ENCODE peak calls at places on chromosomes 6 and 20, in seven cellular contexts. W, G, A, S, M, J and R are unnamed samples.

GRCh38 chr20:46699651-46700359 is 9.6 kb upstream of the SLC2A10 start:
- DNase-seq in W (no peak), G (no peak), A (no peak), S (no peak), M (no peak), J (peak), R (no peak)

GRCh38 chr20:49937023-49937929 is 1.1 kb downstream of the RNF114 start:
- DNase-seq in W (no peak), G (no peak), A (peak), S (peak), M (no peak), J (no peak), R (no peak)

GRCh38 chr6:150395388-150396009 is 26.7 kb downstream of the IYD start:
- DNase-seq in W (peak), G (no peak), A (no peak), S (no peak), M (peak), J (peak), R (peak)

GRCh38 chr6:109239192-109239917 is 142.9 kb downstream of the CD164 start:
- DNase-seq in W (peak), G (no peak), A (no peak), S (no peak), M (no peak), J (no peak), R (no peak)

GRCh38 chr6:21508753-21509152 is 84.8 kb upstream of the SOX4 start:
- DNase-seq in W (no peak), G (no peak), A (no peak), S (no peak), M (no peak), J (no peak), R (no peak)

GRCh38 chr20:10430000-10430466 is 4.0 kb downstream of the MKKS start:
- DNase-seq in W (no peak), G (no peak), A (no peak), S (no peak), M (no peak), J (peak), R (no peak)

GRCh38 chr6:20757761-20758160 is 223.5 kb downstream of the CDKAL1 start:
- DNase-seq in W (no peak), G (peak), A (no peak), S (no peak), M (no peak), J (no peak), R (peak)

GRCh38 chr6:90860822-90861601 is 274.1 kb upstream of the MAP3K7 start:
- DNase-seq in W (no peak), G (no peak), A (no peak), S (no peak), M (no peak), J (peak), R (no peak)

GRCh38 chr20:11890331-11891080 is 27.2 kb upstream of the BTBD3 start:
- DNase-seq in W (peak), G (peak), A (peak), S (peak), M (peak), J (peak), R (peak)

GRCh38 chr6:13486679-13487121 is 700 bp downstream of the GFOD1 start:
- DNase-seq in W (peak), G (no peak), A (peak), S (peak), M (peak), J (peak), R (peak)

GRCh38 chr6:13485923-13486557 is 1.4 kb downstream of the GFOD1 start:
- DNase-seq in W (peak), G (no peak), A (peak), S (peak), M (peak), J (peak), R (peak)

GRCh38 chr6:13485303-13485702 is 2.1 kb downstream of the GFOD1 start:
- DNase-seq in W (no peak), G (no peak), A (no peak), S (no peak), M (no peak), J (no peak), R (no peak)

GRCh38 chr6:13484827-13485226 is 2.6 kb downstream of the GFOD1 start:
- DNase-seq in W (no peak), G (no peak), A (no peak), S (no peak), M (no peak), J (no peak), R (no peak)

DNA sequence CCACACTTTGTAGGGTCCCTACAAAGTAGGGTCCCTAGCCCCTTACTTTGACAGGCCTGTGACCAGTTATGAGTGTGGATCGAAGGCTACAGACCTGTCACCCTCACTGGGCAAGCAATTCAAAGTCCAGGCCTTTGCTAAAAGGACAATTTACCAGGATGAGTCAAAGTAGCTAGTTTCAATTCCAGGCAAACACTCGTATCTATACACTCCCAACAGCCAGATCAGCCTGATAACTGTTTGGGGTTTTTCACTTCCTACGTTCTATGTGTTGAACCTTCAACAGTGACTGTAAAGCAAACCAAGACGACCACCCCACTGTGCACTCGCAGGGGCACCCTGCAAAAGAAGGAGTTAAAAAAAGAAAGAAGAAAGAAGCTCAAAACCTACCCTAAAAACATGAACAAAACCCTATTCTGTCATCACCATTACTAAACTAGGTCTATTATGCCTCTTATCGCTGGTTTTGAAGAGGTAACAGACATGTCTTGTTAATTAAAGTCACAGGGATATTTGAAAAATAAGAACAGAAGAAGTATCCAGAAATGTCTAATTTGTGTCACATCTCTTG is 3.2 kb downstream of the GFOD1 start:
- DNase-seq in W (no peak), G (no peak), A (no peak), S (no peak), M (no peak), J (no peak), R (no peak)
- H3K4me3 ChIP-seq in W (peak), G (no peak), A (no peak), S (no peak), M (no peak), J (peak), R (no peak)

GRCh38 chr6:41505084-41506049 is 40.8 kb upstream of the FOXP4 start:
- DNase-seq in W (peak), G (peak), A (peak), S (peak), M (no peak), J (peak), R (peak)
- H3K4me3 ChIP-seq in W (peak), G (peak), A (no peak), S (no peak), M (no peak), J (peak), R (peak)

GRCh38 chr6:159595173-159595572 is 97.9 kb downstream of the SOD2 start:
- DNase-seq in W (no peak), G (no peak), A (no peak), S (no peak), M (no peak), J (peak), R (peak)
- H3K4me3 ChIP-seq in W (no peak), G (no peak), A (no peak), S (no peak), M (no peak), J (no peak), R (no peak)

GRCh38 chr6:36335465-36336209 is 1.1 kb downstream of the BNIP5 start:
- DNase-seq in W (no peak), G (no peak), A (no peak), S (peak), M (no peak), J (no peak), R (no peak)

GRCh38 chr6:36334343-36334742 is 2.3 kb downstream of the BNIP5 start:
- DNase-seq in W (no peak), G (no peak), A (no peak), S (peak), M (no peak), J (no peak), R (no peak)

GRCh38 chr6:36333889-36334288 is 2.8 kb downstream of the BNIP5 start:
- DNase-seq in W (no peak), G (no peak), A (no peak), S (peak), M (no peak), J (peak), R (no peak)

GRCh38 chr6:36336210-36336588 is 489 bp downstream of the BNIP5 start:
- DNase-seq in W (no peak), G (no peak), A (no peak), S (no peak), M (no peak), J (no peak), R (no peak)

DNA sequence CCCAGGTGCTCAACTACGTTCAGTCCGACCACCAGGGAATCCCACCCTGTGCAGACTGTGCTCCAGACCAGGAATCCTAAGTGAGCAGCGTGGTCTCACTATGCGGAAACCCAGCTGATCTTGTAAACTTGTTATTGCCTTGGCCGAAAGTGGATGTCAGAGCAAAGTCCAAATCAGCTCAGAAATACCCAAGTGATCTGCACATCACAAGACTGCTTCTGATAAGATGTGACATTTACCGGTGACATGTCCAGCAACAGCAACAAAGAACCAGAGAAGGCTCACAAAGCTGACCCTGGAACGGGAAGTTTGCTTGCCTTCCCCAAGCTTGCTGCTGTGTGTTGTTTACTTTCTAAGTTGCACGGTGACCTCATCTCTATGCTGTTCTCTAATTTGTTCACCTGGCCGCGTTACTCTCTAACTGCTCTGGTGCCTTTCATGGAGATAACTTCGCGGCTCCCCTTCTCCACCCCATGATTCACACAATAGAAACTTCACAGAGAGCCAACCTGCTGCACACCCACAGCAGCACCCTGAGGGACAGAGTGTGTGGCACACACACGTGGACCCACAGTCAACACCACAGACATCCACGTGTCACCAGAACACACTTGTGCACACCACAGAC is 1.7 kb downstream of the BNIP5 start:
- DNase-seq in W (no peak), G (no peak), A (no peak), S (peak), M (no peak), J (no peak), R (no peak)
- H3K4me3 ChIP-seq in W (no peak), G (no peak), A (no peak), S (no peak), M (no peak), J (no peak), R (no peak)

GRCh38 chr6:147205690-147206600 is 1.7 kb downstream of the STXBP5 start:
- DNase-seq in W (no peak), G (no peak), A (no peak), S (no peak), M (no peak), J (peak), R (no peak)

GRCh38 chr6:147207351-147207750 is 3.1 kb downstream of the STXBP5 start:
- DNase-seq in W (no peak), G (no peak), A (no peak), S (no peak), M (no peak), J (peak), R (no peak)

GRCh38 chr6:147209762-147210449 is 5.7 kb downstream of the STXBP5 start:
- DNase-seq in W (no peak), G (no peak), A (no peak), S (no peak), M (no peak), J (no peak), R (no peak)

GRCh38 chr6:147204843-147205311 is 660 bp downstream of the STXBP5 start:
- DNase-seq in W (no peak), G (no peak), A (no peak), S (no peak), M (no peak), J (no peak), R (no peak)

GRCh38 chr6:147207851-147208754 is 3.9 kb downstream of the STXBP5 start:
- DNase-seq in W (no peak), G (no peak), A (no peak), S (no peak), M (no peak), J (no peak), R (no peak)
- H3K4me3 ChIP-seq in W (no peak), G (no peak), A (no peak), S (no peak), M (no peak), J (peak), R (no peak)

GRCh38 chr20:62708591-62709536 is at the start of gene NTSR1:
- DNase-seq in W (peak), G (no peak), A (no peak), S (no peak), M (no peak), J (no peak), R (no peak)

GRCh38 chr20:62709537-62709905 is 885 bp downstream of the NTSR1 start:
- DNase-seq in W (peak), G (no peak), A (no peak), S (no peak), M (no peak), J (no peak), R (no peak)

GRCh38 chr20:62711703-62712101 is 3.1 kb downstream of the NTSR1 start:
- DNase-seq in W (peak), G (no peak), A (no peak), S (no peak), M (no peak), J (no peak), R (no peak)

GRCh38 chr20:62710886-62711702 is 2.5 kb downstream of the NTSR1 start:
- DNase-seq in W (peak), G (no peak), A (no peak), S (no peak), M (no peak), J (no peak), R (no peak)

DNA sequence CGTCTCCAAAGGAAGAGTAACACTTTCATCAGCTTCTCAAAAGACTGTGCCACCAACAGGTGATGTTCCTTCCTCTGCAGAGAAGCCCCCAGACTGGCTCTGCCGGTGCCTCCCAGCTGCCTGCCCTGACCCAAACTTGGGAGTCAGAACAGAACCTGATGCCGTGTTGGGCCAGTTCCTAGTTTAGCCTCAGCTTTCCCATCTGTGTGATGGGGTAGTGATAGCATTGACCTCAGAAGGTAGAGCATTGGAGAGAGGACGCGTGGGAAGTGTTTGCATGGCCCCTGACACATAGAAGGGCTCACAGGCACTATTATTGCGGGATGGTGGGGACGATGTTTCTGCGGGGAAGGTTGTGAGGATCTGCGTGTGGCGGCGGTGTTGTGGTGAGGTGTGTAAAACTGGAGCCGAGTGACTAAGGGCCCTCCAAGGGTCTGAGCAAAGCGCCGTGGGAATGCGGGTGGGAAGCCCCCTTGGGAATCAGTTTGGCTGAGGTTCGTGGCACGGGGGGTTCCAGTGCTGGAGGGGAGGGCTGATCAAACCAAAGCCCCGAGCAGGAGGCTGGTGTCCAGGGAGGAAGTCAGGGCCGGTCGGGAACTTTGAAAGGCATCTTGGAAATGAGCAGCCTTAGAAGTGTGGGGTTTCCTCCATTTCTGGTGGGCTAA is 1.7 kb downstream of the NTSR1 start:
- DNase-seq in W (peak), G (no peak), A (no peak), S (no peak), M (no peak), J (no peak), R (no peak)
- H3K4me3 ChIP-seq in W (no peak), G (no peak), A (no peak), S (no peak), M (peak), J (no peak), R (no peak)

GRCh38 chr6:125208625-125209249 is 55.2 kb downstream of the TPD52L1 start:
- DNase-seq in W (no peak), G (no peak), A (no peak), S (no peak), M (no peak), J (no peak), R (no peak)

GRCh38 chr6:125210667-125211066 is 57.1 kb downstream of the TPD52L1 start:
- DNase-seq in W (no peak), G (no peak), A (no peak), S (no peak), M (no peak), J (no peak), R (no peak)

GRCh38 chr6:125206389-125206788 is 52.8 kb downstream of the TPD52L1 start:
- DNase-seq in W (no peak), G (no peak), A (no peak), S (no peak), M (no peak), J (no peak), R (no peak)

GRCh38 chr6:125205931-125206330 is 52.4 kb downstream of the TPD52L1 start:
- DNase-seq in W (no peak), G (no peak), A (no peak), S (no peak), M (no peak), J (no peak), R (no peak)

GRCh38 chr6:125207956-125208355 is 54.4 kb downstream of the TPD52L1 start:
- DNase-seq in W (no peak), G (no peak), A (no peak), S (no peak), M (no peak), J (peak), R (peak)
- H3K4me3 ChIP-seq in W (no peak), G (no peak), A (no peak), S (no peak), M (no peak), J (no peak), R (no peak)

GRCh38 chr6:8983202-8983688 is 547.9 kb upstream of the SLC35B3 start:
- DNase-seq in W (peak), G (peak), A (peak), S (peak), M (peak), J (peak), R (peak)
- H3K4me3 ChIP-seq in W (no peak), G (peak), A (no peak), S (no peak), M (no peak), J (no peak), R (no peak)

GRCh38 chr6:25414168-25414567 is 135.0 kb downstream of the CARMIL1 start:
- DNase-seq in W (no peak), G (no peak), A (no peak), S (no peak), M (no peak), J (no peak), R (no peak)

GRCh38 chr6:25413506-25413905 is 134.3 kb downstream of the CARMIL1 start:
- DNase-seq in W (no peak), G (no peak), A (no peak), S (no peak), M (no peak), J (peak), R (no peak)

GRCh38 chr6:25410102-25410501 is 130.9 kb downstream of the CARMIL1 start:
- DNase-seq in W (no peak), G (no peak), A (no peak), S (no peak), M (no peak), J (peak), R (no peak)

GRCh38 chr6:25414755-25415154 is 135.6 kb downstream of the CARMIL1 start:
- DNase-seq in W (no peak), G (no peak), A (no peak), S (no peak), M (no peak), J (no peak), R (no peak)

GRCh38 chr6:25411316-25411961 is 132.3 kb downstream of the CARMIL1 start:
- DNase-seq in W (no peak), G (no peak), A (no peak), S (no peak), M (no peak), J (no peak), R (no peak)
- H3K4me3 ChIP-seq in W (no peak), G (no peak), A (no peak), S (no peak), M (no peak), J (no peak), R (no peak)

GRCh38 chr6:128494440-128494839 is 26.0 kb downstream of the PTPRK start:
- DNase-seq in W (peak), G (no peak), A (no peak), S (no peak), M (peak), J (no peak), R (no peak)

GRCh38 chr6:128492386-128492785 is 28.0 kb downstream of the PTPRK start:
- DNase-seq in W (no peak), G (no peak), A (no peak), S (no peak), M (no peak), J (no peak), R (peak)

GRCh38 chr6:128491041-128491642 is 29.3 kb downstream of the PTPRK start:
- DNase-seq in W (peak), G (no peak), A (no peak), S (no peak), M (peak), J (peak), R (peak)

GRCh38 chr6:128493877-128494276 is 26.5 kb downstream of the PTPRK start:
- DNase-seq in W (no peak), G (no peak), A (no peak), S (no peak), M (no peak), J (no peak), R (no peak)

DNA sequence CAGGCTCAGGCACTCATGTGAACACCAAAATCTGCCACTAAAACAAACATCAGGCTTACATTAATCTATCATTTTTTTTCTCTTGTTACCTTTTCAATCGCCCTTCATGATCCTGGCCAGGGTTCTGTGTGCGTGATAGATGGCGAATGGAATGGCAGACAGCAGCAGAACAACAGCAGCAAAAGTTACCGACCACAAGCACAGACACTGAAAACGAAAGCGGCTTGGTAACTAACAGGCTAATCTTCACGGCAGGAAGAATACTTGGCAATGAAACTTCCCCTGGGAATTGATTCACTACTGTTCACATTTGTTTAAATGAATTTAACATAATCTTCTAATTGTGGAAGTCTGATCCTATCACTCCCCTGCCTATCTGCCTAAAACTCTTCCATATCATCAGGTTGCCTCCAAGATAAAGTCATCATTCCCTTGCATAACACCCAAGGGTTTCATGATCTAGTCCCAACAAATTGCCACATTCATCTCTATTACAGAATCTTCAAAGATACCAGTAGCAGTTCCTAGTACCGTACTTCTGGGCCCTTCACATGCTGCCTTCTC is 28.7 kb downstream of the PTPRK start:
- DNase-seq in W (peak), G (no peak), A (no peak), S (no peak), M (no peak), J (peak), R (peak)
- H3K4me3 ChIP-seq in W (peak), G (no peak), A (no peak), S (no peak), M (no peak), J (peak), R (peak)